ENCODE peak calls at places on chromosomes 7 and 10, in seven cellular contexts. A is lower leg skin, U is cardiac muscle cell, D is transverse colon, N is NB4, G is epithelial cell of esophagus, X is colonic mucosa. M is an unnamed sample.

GRCh38 chr7:135509589-135509838 is 388 bp downstream of the CNOT4 start:
- DNase-seq in A (no peak), U (peak), G (peak), X (no peak), N (peak), D (no peak), M (peak)

GRCh38 chr7:68699090-68699711 is 899.1 kb upstream of the AUTS2 start:
- DNase-seq in A (no peak), D (no peak), X (no peak), U (peak), G (no peak), N (no peak), M (no peak)

GRCh38 chr10:96124230-96125141 is 5.6 kb upstream of the ZNF518A start:
- DNase-seq in D (peak), U (peak), A (no peak), G (peak), N (peak), X (peak), M (peak)

GRCh38 chr7:15963206-15963605 is 276.7 kb upstream of the MEOX2 start:
- DNase-seq in A (no peak), G (no peak), U (no peak), D (no peak), N (no peak), X (no peak), M (no peak)

GRCh38 chr10:79023489-79024162 is 45.1 kb upstream of the ZMIZ1 start:
- DNase-seq in X (no peak), A (peak), D (no peak), U (peak), G (no peak), N (no peak), M (no peak)

GRCh38 chr10:97292097-97292861 is at the start of gene ARHGAP19:
- DNase-seq in U (peak), N (peak), X (peak), G (peak), A (peak), D (peak), M (peak)

GRCh38 chr10:77114181-77114821 is 523.3 kb downstream of the KCNMA1 start:
- DNase-seq in X (no peak), G (no peak), U (no peak), A (no peak), N (no peak), D (no peak), M (no peak)

GRCh38 chr10:72691470-72692056 is 380 bp upstream of the MCU start:
- DNase-seq in U (no peak), N (no peak), D (no peak), G (no peak), A (no peak), X (no peak), M (no peak)

GRCh38 chr10:96642530-96642929 is 55.7 kb upstream of the TM9SF3 start:
- DNase-seq in G (no peak), D (no peak), U (no peak), X (no peak), N (no peak), A (no peak), M (no peak)

GRCh38 chr10:104067525-104067924 is 18.2 kb downstream of the COL17A1 start:
- DNase-seq in G (no peak), N (no peak), X (no peak), A (no peak), D (no peak), U (no peak), M (no peak)

GRCh38 chr10:31101123-31101522 is 69.5 kb upstream of the ZNF438 start:
- DNase-seq in U (peak), N (peak), A (no peak), G (peak), X (no peak), D (no peak), M (peak)

GRCh38 chr7:35465791-35466336 is 212.0 kb upstream of the TBX20 start:
- DNase-seq in N (no peak), X (no peak), A (no peak), D (no peak), U (no peak), G (no peak), M (no peak)

GRCh38 chr7:54811016-54811924 is 52.3 kb upstream of the SEC61G start:
- DNase-seq in G (no peak), X (no peak), A (no peak), N (no peak), U (peak), D (no peak), M (peak)

GRCh38 chr7:45596665-45597095 is 22.5 kb downstream of the ADCY1 start:
- DNase-seq in A (no peak), G (no peak), U (no peak), X (no peak), D (no peak), N (no peak), M (no peak)

GRCh38 chr7:20828947-20829346 is 42.3 kb upstream of the SP8 start:
- DNase-seq in X (no peak), D (no peak), N (no peak), U (no peak), G (no peak), A (no peak), M (no peak)

GRCh38 chr7:50303082-50303893 is 1.2 kb upstream of the IKZF1 start:
- DNase-seq in X (no peak), D (no peak), N (no peak), U (no peak), G (no peak), A (no peak), M (no peak)

GRCh38 chr10:126702181-126702580 is 31.7 kb upstream of the C10orf90 start:
- DNase-seq in N (no peak), G (no peak), U (peak), D (no peak), X (no peak), A (no peak), M (no peak)

GRCh38 chr10:50286996-50287803 is 35.9 kb upstream of the ASAH2 start:
- DNase-seq in D (no peak), X (no peak), U (no peak), G (no peak), N (no peak), A (no peak), M (no peak)

GRCh38 chr10:108787932-108788331 is 1135.4 kb downstream of the XPNPEP1 start:
- DNase-seq in D (no peak), A (no peak), N (no peak), G (peak), U (no peak), X (no peak), M (no peak)

GRCh38 chr10:23686722-23687121 is 247.8 kb downstream of the OTUD1 start:
- DNase-seq in D (no peak), X (no peak), U (no peak), A (no peak), G (no peak), N (no peak), M (no peak)

GRCh38 chr10:70132098-70133029 is at the start of gene AIFM2:
- DNase-seq in D (peak), N (no peak), X (peak), U (peak), G (peak), A (peak), M (peak)

GRCh38 chr7:4479367-4480039 is 202.6 kb upstream of the FOXK1 start:
- DNase-seq in X (peak), A (peak), N (peak), U (peak), G (peak), D (peak), M (peak)

GRCh38 chr7:77258014-77258413 is 58.4 kb upstream of the FGL2 start:
- DNase-seq in X (no peak), U (peak), A (no peak), D (no peak), G (peak), N (peak), M (no peak)

GRCh38 chr7:55206235-55207029 is 158.7 kb upstream of the LANCL2 start:
- DNase-seq in N (no peak), G (no peak), A (no peak), D (no peak), U (no peak), X (no peak), M (no peak)

GRCh38 chr10:77109470-77109994 is 528.1 kb downstream of the KCNMA1 start:
- DNase-seq in U (no peak), G (no peak), D (no peak), X (no peak), N (no peak), A (no peak), M (no peak)

GRCh38 chr7:128203710-128204214 is 37.3 kb upstream of the LEP start:
- DNase-seq in D (no peak), A (peak), G (no peak), U (peak), X (no peak), N (no peak), M (peak)

GRCh38 chr7:45178241-45179225 is 20.9 kb downstream of the RAMP3 start:
- DNase-seq in D (no peak), G (no peak), A (no peak), U (no peak), N (peak), X (no peak), M (no peak)

GRCh38 chr7:42471573-42472174 is 234.7 kb upstream of the GLI3 start:
- DNase-seq in D (no peak), G (peak), N (no peak), U (no peak), X (no peak), A (no peak), M (no peak)

GRCh38 chr7:42605381-42605780 is 306.5 kb downstream of the C7orf25 start:
- DNase-seq in G (no peak), N (no peak), D (no peak), A (no peak), U (peak), X (no peak), M (no peak)

GRCh38 chr10:88066876-88067275 is 203.5 kb downstream of the PTEN start:
- DNase-seq in A (peak), U (no peak), G (no peak), N (peak), D (no peak), X (no peak), M (no peak)

GRCh38 chr7:51346136-51346535 is 29.5 kb upstream of the COBL start:
- DNase-seq in X (no peak), A (no peak), D (no peak), G (no peak), U (no peak), N (no peak), M (no peak)

GRCh38 chr10:56319386-56319785 is 41.7 kb downstream of the ZWINT start:
- DNase-seq in U (no peak), A (no peak), X (no peak), N (peak), G (peak), D (no peak), M (peak)

GRCh38 chr7:42964293-42964692 is 32.1 kb downstream of the MRPL32 start:
- DNase-seq in X (no peak), D (no peak), G (no peak), A (no peak), N (no peak), U (no peak), M (no peak)

DNA sequence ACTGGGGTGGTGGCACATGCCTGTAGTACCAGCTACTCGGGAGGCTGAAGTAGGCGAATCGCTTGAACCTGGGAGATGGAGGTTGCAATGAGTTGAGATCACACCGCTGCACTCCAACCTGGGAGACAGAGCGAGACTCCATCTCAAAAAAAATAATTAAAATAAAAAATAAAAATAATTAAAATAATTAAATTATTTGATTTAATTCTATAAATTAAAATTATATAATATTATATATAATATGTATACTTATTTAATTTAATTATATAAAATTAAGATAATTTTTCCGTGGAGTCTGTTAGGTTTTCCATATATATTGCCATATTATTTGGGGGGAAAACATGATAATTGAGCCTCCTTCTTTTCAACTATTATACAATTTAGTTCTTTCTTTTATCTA is 12.0 kb downstream of the WIPF3 start:
- DNase-seq in X (no peak), G (no peak), D (no peak), N (no peak), U (no peak), A (no peak), M (no peak)
- H3K4me3 ChIP-seq in X (no peak), G (no peak), D (no peak), N (no peak), U (no peak), A (no peak), M (no peak)

DNA sequence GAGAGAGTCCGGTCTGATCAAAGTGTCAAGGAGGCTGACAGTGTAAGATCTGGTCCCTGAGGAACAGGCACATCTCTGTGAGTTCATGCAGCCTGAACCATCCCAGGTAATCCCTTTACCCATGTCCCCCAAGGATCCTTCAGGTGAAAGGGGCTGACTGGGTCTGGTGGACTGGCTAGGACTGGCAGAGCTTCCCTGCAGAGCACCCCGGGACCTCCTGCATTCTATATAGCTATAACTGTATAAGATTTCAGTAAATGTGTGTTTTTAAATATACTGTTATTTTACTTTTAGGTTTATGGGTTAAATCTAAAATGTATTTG is 246.8 kb downstream of the ELMO1 start:
- DNase-seq in G (no peak), A (no peak), N (no peak), U (no peak), X (no peak), D (no peak), M (no peak)
- TF ChIP-seq CTCF in G (no peak), A (no peak), N (no peak), U (no peak), X (no peak), D (no peak), M (no peak)

GRCh38 chr7:94052398-94053180 is 48.4 kb upstream of the BET1 start:
- DNase-seq in X (no peak), G (no peak), D (no peak), N (no peak), A (no peak), U (no peak), M (no peak)

GRCh38 chr7:94053532-94053931 is 49.4 kb upstream of the BET1 start:
- DNase-seq in X (no peak), D (no peak), A (no peak), U (no peak), N (no peak), G (no peak), M (no peak)

GRCh38 chr7:94055963-94056362 is 51.8 kb upstream of the BET1 start:
- DNase-seq in G (no peak), N (no peak), A (no peak), D (no peak), X (no peak), U (no peak), M (peak)

GRCh38 chr7:94056796-94057207 is 52.6 kb upstream of the BET1 start:
- DNase-seq in X (no peak), N (peak), A (no peak), D (no peak), U (peak), G (peak), M (peak)

DNA sequence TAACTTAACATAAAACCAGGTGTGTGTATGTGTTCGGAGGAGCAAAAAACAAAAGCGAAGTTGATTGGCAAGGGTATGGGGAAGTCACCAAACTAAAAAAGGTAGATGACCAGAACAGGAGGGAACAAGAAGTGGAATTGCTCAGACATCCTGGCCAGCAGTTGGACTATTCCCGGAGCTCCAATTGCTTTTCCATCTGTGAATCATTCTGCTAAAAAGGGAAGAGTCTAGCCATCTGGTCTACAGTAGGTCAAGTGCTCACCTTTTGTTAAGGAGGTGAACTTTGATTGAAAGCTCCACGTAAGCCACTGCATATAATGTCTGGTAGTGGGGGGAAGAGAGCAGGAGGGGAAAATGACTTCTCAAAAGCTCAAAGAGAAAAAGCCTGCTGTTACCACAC is 50.0 kb upstream of the BET1 start:
- DNase-seq in A (no peak), X (no peak), G (no peak), N (no peak), D (no peak), U (no peak), M (no peak)
- H3K4me3 ChIP-seq in A (no peak), X (no peak), G (no peak), N (no peak), D (no peak), U (no peak), M (no peak)

GRCh38 chr7:27164381-27165088 is 802 bp downstream of the HOXA9 start:
- DNase-seq in N (no peak), G (no peak), U (no peak), D (no peak), A (no peak), X (no peak), M (peak)
- TF ChIP-seq CTCF in N (no peak), G (no peak), U (no peak), D (peak), A (no peak), X (no peak), M (peak)

DNA sequence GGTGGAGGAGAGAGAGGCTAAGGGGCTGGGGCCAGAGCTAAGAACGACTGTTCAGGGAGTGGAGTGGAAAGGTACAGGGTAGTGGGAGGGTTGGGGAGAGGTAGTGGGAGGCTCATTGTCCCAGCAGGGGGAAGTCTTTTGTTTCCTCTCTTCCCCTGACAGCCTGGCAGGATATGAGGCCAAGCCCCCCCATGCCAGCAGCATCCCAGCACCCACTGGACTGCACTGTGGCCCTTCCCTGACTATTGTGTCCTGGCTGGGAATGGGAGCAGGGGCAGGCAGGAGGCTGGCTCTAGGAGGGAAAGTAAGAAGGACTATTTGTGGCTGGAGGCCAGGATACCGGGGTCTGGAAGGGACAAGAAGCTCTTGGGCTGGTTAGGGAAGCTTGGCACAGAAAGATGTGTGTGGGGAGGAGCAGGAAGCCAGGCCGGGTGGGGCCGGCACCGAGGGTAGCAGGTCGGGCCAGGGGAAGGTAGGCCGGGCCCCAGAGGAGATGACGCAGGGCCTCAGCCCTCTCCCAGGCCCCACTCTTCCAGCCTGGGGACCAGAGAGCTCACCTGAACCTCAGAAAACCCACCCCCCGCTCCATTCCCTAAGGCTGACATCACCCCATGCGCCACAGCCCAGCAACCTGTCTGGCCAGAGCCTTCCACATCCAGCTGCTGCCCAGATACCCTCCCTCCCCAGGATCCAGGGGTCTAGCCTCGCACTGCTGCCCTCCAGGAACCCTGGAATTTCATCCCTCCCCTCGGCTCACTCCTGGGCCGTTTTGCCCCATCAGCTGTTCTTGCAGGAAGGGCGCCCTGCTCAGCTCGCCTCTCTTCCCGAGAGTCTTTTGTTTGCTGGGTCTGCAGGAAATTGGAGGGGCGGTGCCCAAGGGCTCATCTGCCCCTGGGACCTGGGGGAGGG is 8.8 kb upstream of the EPHB4 start:
- DNase-seq in A (peak), X (peak), N (no peak), U (peak), D (peak), G (peak), M (peak)
- H3K4me3 ChIP-seq in A (no peak), X (no peak), N (no peak), U (no peak), D (no peak), G (no peak), M (no peak)

GRCh38 chr7:116291937-116292336 is 81.6 kb downstream of the TES start:
- DNase-seq in N (no peak), X (no peak), A (no peak), D (no peak), U (no peak), G (no peak), M (no peak)
- TF ChIP-seq CTCF in N (no peak), X (no peak), A (no peak), D (no peak), U (no peak), G (no peak), M (no peak)

GRCh38 chr7:105130580-105130979 is 116.6 kb downstream of the KMT2E start:
- DNase-seq in G (no peak), U (no peak), D (no peak), N (peak), X (no peak), A (no peak), M (no peak)
- H3K4me3 ChIP-seq in G (no peak), U (no peak), D (no peak), N (no peak), X (no peak), A (no peak), M (no peak)

DNA sequence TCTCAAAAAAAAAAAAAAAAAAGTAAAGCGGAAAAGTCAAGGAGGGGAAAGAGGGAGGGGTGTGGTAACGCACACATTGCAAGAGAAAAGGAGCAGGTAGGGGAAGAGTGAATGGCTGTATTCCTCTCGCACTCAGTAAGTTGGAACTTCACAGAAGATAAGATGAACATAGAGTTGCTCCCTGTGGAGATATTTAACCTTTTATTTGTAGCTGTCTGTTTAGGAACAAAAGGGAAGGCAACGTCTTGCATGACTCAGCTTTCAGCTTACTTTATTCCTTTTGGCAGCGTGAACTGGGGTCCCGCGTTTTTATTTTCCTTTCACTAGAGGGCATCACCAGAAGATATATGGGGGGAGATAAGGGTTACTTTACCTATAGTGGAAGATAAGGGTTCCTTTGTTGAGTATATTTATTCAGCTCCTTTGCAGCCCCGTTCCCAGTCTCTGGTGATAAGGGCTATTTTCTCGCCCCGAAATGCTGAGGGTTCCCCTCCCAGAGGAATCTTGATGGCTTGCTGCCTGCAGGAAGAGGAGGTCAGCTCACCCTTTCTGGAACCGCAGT is 78.5 kb downstream of the APBB1IP start:
- DNase-seq in N (no peak), X (no peak), D (no peak), U (peak), G (no peak), A (no peak), M (peak)
- TF ChIP-seq CTCF in N (no peak), X (no peak), D (no peak), U (no peak), G (no peak), A (no peak), M (no peak)